ENCODE peak calls at places on chromosomes 6 and 20, in eight cellular contexts. One of them, this sample, is unnamed.

GRCh38 chr6:12849420-12850200 is 133.0 kb downstream of the PHACTR1 start:
- DNase-seq in type B pancreatic cell: no peak
- DNase-seq in activated CD8-positive, alpha-beta memory T cell treated with anti-CD3 and anti-CD28 coated beads, Interleukin-2, amount 50 U/mL, for 4 hours: no peak
- DNase-seq in Kasumi-1: no peak
- DNase-seq in HEK293T: no peak
- DNase-seq in MV-4-11: no peak
- DNase-seq in GM12865: no peak
- DNase-seq in CD4-positive, alpha-beta T cell: no peak
- DNase-seq in this sample: no peak

GRCh38 chr6:35360349-35361138 is 18.2 kb downstream of the PPARD start:
- DNase-seq in HEK293T: no peak
- DNase-seq in CD4-positive, alpha-beta T cell: no peak
- DNase-seq in MV-4-11: peak
- DNase-seq in Kasumi-1: no peak
- DNase-seq in activated CD8-positive, alpha-beta memory T cell treated with anti-CD3 and anti-CD28 coated beads, Interleukin-2, amount 50 U/mL, for 4 hours: no peak
- DNase-seq in type B pancreatic cell: no peak
- DNase-seq in GM12865: no peak
- DNase-seq in this sample: peak

GRCh38 chr20:431012-431904 is 23.2 kb downstream of the RBCK1 start:
- DNase-seq in type B pancreatic cell: no peak
- DNase-seq in activated CD8-positive, alpha-beta memory T cell treated with anti-CD3 and anti-CD28 coated beads, Interleukin-2, amount 50 U/mL, for 4 hours: no peak
- DNase-seq in MV-4-11: peak
- DNase-seq in GM12865: peak
- DNase-seq in Kasumi-1: peak
- DNase-seq in CD4-positive, alpha-beta T cell: peak
- DNase-seq in HEK293T: peak
- DNase-seq in this sample: peak

GRCh38 chr6:47478233-47479155 is 905 bp downstream of the CD2AP start:
- DNase-seq in MV-4-11: peak
- DNase-seq in Kasumi-1: peak
- DNase-seq in activated CD8-positive, alpha-beta memory T cell treated with anti-CD3 and anti-CD28 coated beads, Interleukin-2, amount 50 U/mL, for 4 hours: no peak
- DNase-seq in CD4-positive, alpha-beta T cell: no peak
- DNase-seq in type B pancreatic cell: no peak
- DNase-seq in GM12865: peak
- DNase-seq in HEK293T: no peak
- DNase-seq in this sample: peak

GRCh38 chr20:48238781-48239180 is 453.5 kb upstream of the SULF2 start:
- DNase-seq in Kasumi-1: no peak
- DNase-seq in HEK293T: no peak
- DNase-seq in MV-4-11: no peak
- DNase-seq in type B pancreatic cell: no peak
- DNase-seq in GM12865: no peak
- DNase-seq in CD4-positive, alpha-beta T cell: no peak
- DNase-seq in activated CD8-positive, alpha-beta memory T cell treated with anti-CD3 and anti-CD28 coated beads, Interleukin-2, amount 50 U/mL, for 4 hours: no peak
- DNase-seq in this sample: no peak

GRCh38 chr20:46973801-46974200 is 79.2 kb downstream of the EYA2 start:
- DNase-seq in MV-4-11: no peak
- DNase-seq in CD4-positive, alpha-beta T cell: no peak
- DNase-seq in type B pancreatic cell: no peak
- DNase-seq in Kasumi-1: no peak
- DNase-seq in GM12865: no peak
- DNase-seq in activated CD8-positive, alpha-beta memory T cell treated with anti-CD3 and anti-CD28 coated beads, Interleukin-2, amount 50 U/mL, for 4 hours: no peak
- DNase-seq in HEK293T: no peak
- DNase-seq in this sample: no peak

GRCh38 chr6:138485005-138485545 is 14.2 kb downstream of the NHSL1 start:
- DNase-seq in type B pancreatic cell: no peak
- DNase-seq in Kasumi-1: no peak
- DNase-seq in CD4-positive, alpha-beta T cell: no peak
- DNase-seq in activated CD8-positive, alpha-beta memory T cell treated with anti-CD3 and anti-CD28 coated beads, Interleukin-2, amount 50 U/mL, for 4 hours: no peak
- DNase-seq in GM12865: no peak
- DNase-seq in MV-4-11: no peak
- DNase-seq in HEK293T: no peak
- DNase-seq in this sample: no peak

GRCh38 chr6:143443096-143443495 is 7.4 kb downstream of the ADAT2 start:
- DNase-seq in activated CD8-positive, alpha-beta memory T cell treated with anti-CD3 and anti-CD28 coated beads, Interleukin-2, amount 50 U/mL, for 4 hours: no peak
- DNase-seq in CD4-positive, alpha-beta T cell: no peak
- DNase-seq in GM12865: no peak
- DNase-seq in MV-4-11: no peak
- DNase-seq in Kasumi-1: no peak
- DNase-seq in type B pancreatic cell: no peak
- DNase-seq in HEK293T: no peak
- DNase-seq in this sample: no peak

GRCh38 chr6:137700751-137701477 is 166.1 kb upstream of the TNFAIP3 start:
- DNase-seq in GM12865: no peak
- DNase-seq in MV-4-11: peak
- DNase-seq in CD4-positive, alpha-beta T cell: no peak
- DNase-seq in HEK293T: no peak
- DNase-seq in Kasumi-1: no peak
- DNase-seq in type B pancreatic cell: no peak
- DNase-seq in activated CD8-positive, alpha-beta memory T cell treated with anti-CD3 and anti-CD28 coated beads, Interleukin-2, amount 50 U/mL, for 4 hours: no peak
- DNase-seq in this sample: no peak

GRCh38 chr6:3276174-3277167 is 17.7 kb downstream of the PSMG4 start:
- DNase-seq in HEK293T: no peak
- DNase-seq in GM12865: no peak
- DNase-seq in MV-4-11: no peak
- DNase-seq in CD4-positive, alpha-beta T cell: no peak
- DNase-seq in type B pancreatic cell: no peak
- DNase-seq in Kasumi-1: no peak
- DNase-seq in activated CD8-positive, alpha-beta memory T cell treated with anti-CD3 and anti-CD28 coated beads, Interleukin-2, amount 50 U/mL, for 4 hours: no peak
- DNase-seq in this sample: no peak

GRCh38 chr6:1872649-1873131 is 263.0 kb downstream of the FOXC1 start:
- DNase-seq in HEK293T: peak
- DNase-seq in Kasumi-1: no peak
- DNase-seq in MV-4-11: no peak
- DNase-seq in GM12865: no peak
- DNase-seq in CD4-positive, alpha-beta T cell: no peak
- DNase-seq in type B pancreatic cell: no peak
- DNase-seq in activated CD8-positive, alpha-beta memory T cell treated with anti-CD3 and anti-CD28 coated beads, Interleukin-2, amount 50 U/mL, for 4 hours: no peak
- DNase-seq in this sample: no peak

GRCh38 chr6:169725270-169726048 is 1.2 kb upstream of the PHF10 start:
- DNase-seq in Kasumi-1: peak
- DNase-seq in MV-4-11: peak
- DNase-seq in CD4-positive, alpha-beta T cell: no peak
- DNase-seq in GM12865: peak
- DNase-seq in type B pancreatic cell: no peak
- DNase-seq in activated CD8-positive, alpha-beta memory T cell treated with anti-CD3 and anti-CD28 coated beads, Interleukin-2, amount 50 U/mL, for 4 hours: no peak
- DNase-seq in HEK293T: peak
- DNase-seq in this sample: peak

GRCh38 chr6:10800810-10801209 is 37.5 kb downstream of the MAK start:
- DNase-seq in MV-4-11: no peak
- DNase-seq in HEK293T: no peak
- DNase-seq in GM12865: no peak
- DNase-seq in CD4-positive, alpha-beta T cell: no peak
- DNase-seq in Kasumi-1: no peak
- DNase-seq in type B pancreatic cell: no peak
- DNase-seq in activated CD8-positive, alpha-beta memory T cell treated with anti-CD3 and anti-CD28 coated beads, Interleukin-2, amount 50 U/mL, for 4 hours: no peak
- DNase-seq in this sample: peak

GRCh38 chr6:154548130-154548830 is 37.8 kb upstream of the CNKSR3 start:
- DNase-seq in CD4-positive, alpha-beta T cell: no peak
- DNase-seq in HEK293T: peak
- DNase-seq in Kasumi-1: no peak
- DNase-seq in MV-4-11: no peak
- DNase-seq in type B pancreatic cell: no peak
- DNase-seq in GM12865: no peak
- DNase-seq in activated CD8-positive, alpha-beta memory T cell treated with anti-CD3 and anti-CD28 coated beads, Interleukin-2, amount 50 U/mL, for 4 hours: no peak
- DNase-seq in this sample: no peak

GRCh38 chr6:10759884-10760329 is 12.3 kb downstream of the TMEM14B start:
- DNase-seq in activated CD8-positive, alpha-beta memory T cell treated with anti-CD3 and anti-CD28 coated beads, Interleukin-2, amount 50 U/mL, for 4 hours: no peak
- DNase-seq in HEK293T: no peak
- DNase-seq in MV-4-11: no peak
- DNase-seq in Kasumi-1: no peak
- DNase-seq in CD4-positive, alpha-beta T cell: no peak
- DNase-seq in type B pancreatic cell: no peak
- DNase-seq in GM12865: no peak
- DNase-seq in this sample: peak

GRCh38 chr6:18280084-18280483 is 15.8 kb upstream of the DEK start:
- DNase-seq in type B pancreatic cell: no peak
- DNase-seq in GM12865: no peak
- DNase-seq in CD4-positive, alpha-beta T cell: no peak
- DNase-seq in activated CD8-positive, alpha-beta memory T cell treated with anti-CD3 and anti-CD28 coated beads, Interleukin-2, amount 50 U/mL, for 4 hours: no peak
- DNase-seq in HEK293T: peak
- DNase-seq in MV-4-11: no peak
- DNase-seq in Kasumi-1: no peak
- DNase-seq in this sample: no peak

GRCh38 chr20:1800777-1801176 is 94.4 kb upstream of the SIRPA start:
- DNase-seq in GM12865: no peak
- DNase-seq in type B pancreatic cell: no peak
- DNase-seq in MV-4-11: peak
- DNase-seq in Kasumi-1: peak
- DNase-seq in HEK293T: no peak
- DNase-seq in activated CD8-positive, alpha-beta memory T cell treated with anti-CD3 and anti-CD28 coated beads, Interleukin-2, amount 50 U/mL, for 4 hours: no peak
- DNase-seq in CD4-positive, alpha-beta T cell: no peak
- DNase-seq in this sample: peak

GRCh38 chr6:82076855-82077254 is 170.7 kb downstream of the IBTK start:
- DNase-seq in type B pancreatic cell: no peak
- DNase-seq in Kasumi-1: peak
- DNase-seq in HEK293T: no peak
- DNase-seq in MV-4-11: no peak
- DNase-seq in activated CD8-positive, alpha-beta memory T cell treated with anti-CD3 and anti-CD28 coated beads, Interleukin-2, amount 50 U/mL, for 4 hours: no peak
- DNase-seq in GM12865: no peak
- DNase-seq in CD4-positive, alpha-beta T cell: no peak
- DNase-seq in this sample: no peak

GRCh38 chr20:23530937-23531567 is 37.2 kb downstream of the CST9L start:
- DNase-seq in HEK293T: no peak
- DNase-seq in Kasumi-1: no peak
- DNase-seq in GM12865: peak
- DNase-seq in CD4-positive, alpha-beta T cell: no peak
- DNase-seq in MV-4-11: peak
- DNase-seq in type B pancreatic cell: no peak
- DNase-seq in activated CD8-positive, alpha-beta memory T cell treated with anti-CD3 and anti-CD28 coated beads, Interleukin-2, amount 50 U/mL, for 4 hours: no peak
- DNase-seq in this sample: no peak

GRCh38 chr6:141077355-141078333 is 1055.1 kb upstream of the GJE1 start:
- DNase-seq in CD4-positive, alpha-beta T cell: no peak
- DNase-seq in type B pancreatic cell: no peak
- DNase-seq in Kasumi-1: peak
- DNase-seq in HEK293T: peak
- DNase-seq in activated CD8-positive, alpha-beta memory T cell treated with anti-CD3 and anti-CD28 coated beads, Interleukin-2, amount 50 U/mL, for 4 hours: no peak
- DNase-seq in GM12865: peak
- DNase-seq in MV-4-11: no peak
- DNase-seq in this sample: peak

GRCh38 chr20:11468880-11469279 is 448.8 kb upstream of the BTBD3 start:
- DNase-seq in HEK293T: no peak
- DNase-seq in Kasumi-1: no peak
- DNase-seq in type B pancreatic cell: no peak
- DNase-seq in MV-4-11: no peak
- DNase-seq in activated CD8-positive, alpha-beta memory T cell treated with anti-CD3 and anti-CD28 coated beads, Interleukin-2, amount 50 U/mL, for 4 hours: no peak
- DNase-seq in GM12865: no peak
- DNase-seq in CD4-positive, alpha-beta T cell: no peak
- DNase-seq in this sample: no peak

This sample was measured in A549.